ENCODE peak calls at places on chromosomes 1 and 21, in nine cellular contexts. U, Y, Q, B, A, W, F, V and R are unnamed samples.

GRCh38 chr1:230277201-230277771 is 148.8 kb downstream of the PGBD5 start:
- DNase-seq in U (no peak), Q (no peak), B (peak; percentile 73), F (no peak), W (no peak), Y (no peak), V (no peak), A (peak; percentile 70), R (no peak)

GRCh38 chr21:39613029-39613934 is 542 bp downstream of the B3GALT5 start:
- DNase-seq in Q (no peak), W (no peak), F (no peak), U (no peak), B (no peak), V (no peak), Y (no peak), A (no peak), R (no peak)

GRCh38 chr1:228114827-228115226 is 5.7 kb upstream of the MRPL55 start:
- DNase-seq in U (no peak), V (no peak), A (no peak), Y (no peak), F (no peak), B (no peak), W (no peak), Q (no peak), R (no peak)

GRCh38 chr1:11507309-11507708 is 28.4 kb downstream of the DISP3 start:
- DNase-seq in Q (no peak), W (no peak), Y (no peak), U (no peak), B (no peak), A (no peak), F (no peak), V (no peak), R (no peak)

GRCh38 chr21:21232320-21232719 is 234.1 kb downstream of the NCAM2 start:
- DNase-seq in Q (peak; percentile 50), F (peak; percentile 54), V (no peak), B (no peak), U (no peak), W (no peak), A (no peak), Y (peak; percentile 13), R (peak; percentile 64)

GRCh38 chr1:6734579-6735397 is 33.2 kb upstream of the DNAJC11 start:
- DNase-seq in Y (no peak), V (no peak), W (no peak), B (no peak), Q (no peak), A (no peak), U (no peak), F (peak; percentile 38), R (peak; percentile 87)

GRCh38 chr21:45126983-45127382 is 52.6 kb downstream of the ADARB1 start:
- DNase-seq in V (no peak), Q (no peak), A (no peak), B (no peak), Y (no peak), W (no peak), U (no peak), F (no peak), R (no peak)

GRCh38 chr1:98702976-98703375 is 41.5 kb downstream of the SNX7 start:
- DNase-seq in F (peak; percentile 81), U (no peak), B (no peak), Q (no peak), A (no peak), V (no peak), W (no peak), Y (no peak), R (no peak)

GRCh38 chr1:207805841-207806421 is 54.1 kb downstream of the CD46 start:
- DNase-seq in F (peak; percentile 99), A (no peak), Q (no peak), V (no peak), U (no peak), W (no peak), B (no peak), Y (peak; percentile 90), R (no peak)